ENCODE peak calls at places on chromosomes 13 and 19, in eight cellular contexts. One of them, this sample, is unnamed. For H3K9me3, the result is how much of the 10 kb centered on the place peaks cover.

GRCh38 chr13:51955281-51955771 is 55.9 kb downstream of the ATP7B start:
- DNase-seq in endothelial cell of umbilical vein: no peak
- DNase-seq in heart left ventricle: no peak
- DNase-seq in tibial artery: no peak
- DNase-seq in CD8-positive, alpha-beta T cell: no peak
- DNase-seq in fibroblast of lung: peak
- DNase-seq in CD4-positive, CD25-positive, alpha-beta regulatory T cell: no peak
- DNase-seq in A549: no peak
- DNase-seq in this sample: no peak

GRCh38 chr19:4575978-4576933 is 16.8 kb upstream of the SEMA6B start:
- DNase-seq in endothelial cell of umbilical vein: peak
- DNase-seq in heart left ventricle: peak
- DNase-seq in tibial artery: peak
- DNase-seq in CD8-positive, alpha-beta T cell: peak
- DNase-seq in fibroblast of lung: peak
- DNase-seq in CD4-positive, CD25-positive, alpha-beta regulatory T cell: peak
- DNase-seq in A549: peak
- DNase-seq in this sample: no peak

GRCh38 chr13:58025821-58026220 is 394.3 kb downstream of the PCDH17 start:
- DNase-seq in endothelial cell of umbilical vein: no peak
- DNase-seq in heart left ventricle: no peak
- DNase-seq in tibial artery: no peak
- DNase-seq in CD8-positive, alpha-beta T cell: no peak
- DNase-seq in fibroblast of lung: no peak
- DNase-seq in CD4-positive, CD25-positive, alpha-beta regulatory T cell: no peak
- DNase-seq in A549: no peak
- DNase-seq in this sample: no peak

GRCh38 chr13:113291997-113292862 is 4.8 kb upstream of the LAMP1 start:
- DNase-seq in endothelial cell of umbilical vein: peak
- DNase-seq in heart left ventricle: peak
- DNase-seq in tibial artery: no peak
- DNase-seq in CD8-positive, alpha-beta T cell: no peak
- DNase-seq in fibroblast of lung: peak
- DNase-seq in CD4-positive, CD25-positive, alpha-beta regulatory T cell: no peak
- DNase-seq in A549: no peak
- DNase-seq in this sample: peak

GRCh38 chr19:18756896-18757295 is 34.2 kb downstream of the COMP start:
- DNase-seq in endothelial cell of umbilical vein: no peak
- DNase-seq in heart left ventricle: no peak
- DNase-seq in tibial artery: no peak
- DNase-seq in CD8-positive, alpha-beta T cell: no peak
- DNase-seq in fibroblast of lung: no peak
- DNase-seq in CD4-positive, CD25-positive, alpha-beta regulatory T cell: no peak
- DNase-seq in A549: no peak
- DNase-seq in this sample: peak

GRCh38 chr13:26558912-26559485 is 1.5 kb downstream of the WASF3 start:
- DNase-seq in endothelial cell of umbilical vein: peak
- DNase-seq in heart left ventricle: no peak
- DNase-seq in tibial artery: no peak
- DNase-seq in CD8-positive, alpha-beta T cell: no peak
- DNase-seq in fibroblast of lung: no peak
- DNase-seq in CD4-positive, CD25-positive, alpha-beta regulatory T cell: no peak
- DNase-seq in A549: no peak
- DNase-seq in this sample: no peak

GRCh38 chr13:36310417-36311108 is 12.9 kb upstream of the CCDC169 start:
- DNase-seq in endothelial cell of umbilical vein: no peak
- DNase-seq in heart left ventricle: no peak
- DNase-seq in tibial artery: no peak
- DNase-seq in CD8-positive, alpha-beta T cell: no peak
- DNase-seq in fibroblast of lung: no peak
- DNase-seq in CD4-positive, CD25-positive, alpha-beta regulatory T cell: no peak
- DNase-seq in A549: no peak
- DNase-seq in this sample: no peak

GRCh38 chr13:108146642-108147041 is 68.7 kb downstream of the LIG4 start:
- DNase-seq in endothelial cell of umbilical vein: no peak
- DNase-seq in heart left ventricle: no peak
- DNase-seq in tibial artery: no peak
- DNase-seq in CD8-positive, alpha-beta T cell: no peak
- DNase-seq in fibroblast of lung: no peak
- DNase-seq in CD4-positive, CD25-positive, alpha-beta regulatory T cell: no peak
- DNase-seq in A549: no peak
- DNase-seq in this sample: no peak

GRCh38 chr19:31138077-31138476 is 211.2 kb downstream of the TSHZ3 start:
- DNase-seq in endothelial cell of umbilical vein: no peak
- DNase-seq in heart left ventricle: no peak
- DNase-seq in tibial artery: no peak
- DNase-seq in CD8-positive, alpha-beta T cell: no peak
- DNase-seq in fibroblast of lung: no peak
- DNase-seq in CD4-positive, CD25-positive, alpha-beta regulatory T cell: no peak
- DNase-seq in A549: no peak
- DNase-seq in this sample: no peak
- H3K9me3 ChIP-seq in endothelial cell of umbilical vein: under half
- H3K9me3 ChIP-seq in heart left ventricle: under half
- H3K9me3 ChIP-seq in tibial artery: under half
- H3K9me3 ChIP-seq in CD8-positive, alpha-beta T cell: under half
- H3K9me3 ChIP-seq in fibroblast of lung: under half
- H3K9me3 ChIP-seq in CD4-positive, CD25-positive, alpha-beta regulatory T cell: under half
- H3K9me3 ChIP-seq in A549: under half
- H3K9me3 ChIP-seq in this sample: under half

GRCh38 chr19:12365094-12365371 is 450 bp downstream of the ZNF442 start:
- DNase-seq in endothelial cell of umbilical vein: peak
- DNase-seq in heart left ventricle: peak
- DNase-seq in tibial artery: peak
- DNase-seq in CD8-positive, alpha-beta T cell: no peak
- DNase-seq in fibroblast of lung: peak
- DNase-seq in CD4-positive, CD25-positive, alpha-beta regulatory T cell: no peak
- DNase-seq in A549: no peak
- DNase-seq in this sample: no peak

GRCh38 chr19:12364391-12365093 is 941 bp downstream of the ZNF442 start:
- DNase-seq in endothelial cell of umbilical vein: peak
- DNase-seq in heart left ventricle: peak
- DNase-seq in tibial artery: peak
- DNase-seq in CD8-positive, alpha-beta T cell: peak
- DNase-seq in fibroblast of lung: peak
- DNase-seq in CD4-positive, CD25-positive, alpha-beta regulatory T cell: no peak
- DNase-seq in A549: no peak
- DNase-seq in this sample: peak

GRCh38 chr19:12365372-12366162 is at the start of gene ZNF442:
- DNase-seq in endothelial cell of umbilical vein: peak
- DNase-seq in heart left ventricle: peak
- DNase-seq in tibial artery: peak
- DNase-seq in CD8-positive, alpha-beta T cell: peak
- DNase-seq in fibroblast of lung: peak
- DNase-seq in CD4-positive, CD25-positive, alpha-beta regulatory T cell: peak
- DNase-seq in A549: no peak
- DNase-seq in this sample: peak
- H3K27ac ChIP-seq in endothelial cell of umbilical vein: peak
- H3K27ac ChIP-seq in heart left ventricle: peak
- H3K27ac ChIP-seq in tibial artery: peak
- H3K27ac ChIP-seq in CD8-positive, alpha-beta T cell: peak
- H3K27ac ChIP-seq in fibroblast of lung: peak
- H3K27ac ChIP-seq in CD4-positive, CD25-positive, alpha-beta regulatory T cell: no peak
- H3K27ac ChIP-seq in A549: no peak
- H3K27ac ChIP-seq in this sample: peak

DNA sequence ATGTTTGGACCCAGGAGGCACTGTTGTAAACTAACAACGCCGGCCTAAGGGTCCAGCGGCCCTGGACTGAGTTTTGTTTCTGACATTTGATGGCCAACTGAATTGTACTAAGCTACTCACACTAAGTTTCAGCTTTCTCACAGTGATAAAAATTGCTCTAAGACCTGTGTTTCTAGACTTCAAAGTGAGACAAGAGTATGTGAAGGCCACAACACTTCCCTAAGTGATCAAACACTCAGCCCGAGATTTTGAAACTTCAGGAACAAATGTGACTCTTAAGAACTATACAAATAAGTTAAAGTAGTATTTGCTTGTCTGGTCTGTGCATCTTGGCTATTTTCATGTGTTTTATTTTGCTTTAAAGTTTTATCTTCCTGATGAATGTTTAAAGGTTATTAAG is 30.2 kb downstream of the EFNB2 start:
- DNase-seq in endothelial cell of umbilical vein: no peak
- DNase-seq in heart left ventricle: no peak
- DNase-seq in tibial artery: no peak
- DNase-seq in CD8-positive, alpha-beta T cell: no peak
- DNase-seq in fibroblast of lung: no peak
- DNase-seq in CD4-positive, CD25-positive, alpha-beta regulatory T cell: no peak
- DNase-seq in A549: no peak
- DNase-seq in this sample: no peak
- H3K9me3 ChIP-seq in endothelial cell of umbilical vein: under half
- H3K9me3 ChIP-seq in heart left ventricle: under half
- H3K9me3 ChIP-seq in tibial artery: under half
- H3K9me3 ChIP-seq in CD8-positive, alpha-beta T cell: under half
- H3K9me3 ChIP-seq in fibroblast of lung: under half
- H3K9me3 ChIP-seq in CD4-positive, CD25-positive, alpha-beta regulatory T cell: under half
- H3K9me3 ChIP-seq in A549: under half
- H3K9me3 ChIP-seq in this sample: under half

GRCh38 chr13:64925284-64925683 is 2304.9 kb downstream of the PCDH9 start:
- DNase-seq in endothelial cell of umbilical vein: no peak
- DNase-seq in heart left ventricle: no peak
- DNase-seq in tibial artery: no peak
- DNase-seq in CD8-positive, alpha-beta T cell: no peak
- DNase-seq in fibroblast of lung: peak
- DNase-seq in CD4-positive, CD25-positive, alpha-beta regulatory T cell: no peak
- DNase-seq in A549: no peak
- DNase-seq in this sample: no peak
- H3K27ac ChIP-seq in endothelial cell of umbilical vein: no peak
- H3K27ac ChIP-seq in heart left ventricle: no peak
- H3K27ac ChIP-seq in tibial artery: no peak
- H3K27ac ChIP-seq in CD8-positive, alpha-beta T cell: no peak
- H3K27ac ChIP-seq in fibroblast of lung: no peak
- H3K27ac ChIP-seq in CD4-positive, CD25-positive, alpha-beta regulatory T cell: no peak
- H3K27ac ChIP-seq in A549: no peak
- H3K27ac ChIP-seq in this sample: no peak

GRCh38 chr13:19173752-19174151 is 7.9 kb downstream of the TUBA3C start:
- DNase-seq in endothelial cell of umbilical vein: no peak
- DNase-seq in heart left ventricle: no peak
- DNase-seq in tibial artery: no peak
- DNase-seq in CD8-positive, alpha-beta T cell: no peak
- DNase-seq in fibroblast of lung: no peak
- DNase-seq in CD4-positive, CD25-positive, alpha-beta regulatory T cell: no peak
- DNase-seq in A549: no peak
- DNase-seq in this sample: no peak
- H3K9me3 ChIP-seq in endothelial cell of umbilical vein: under half
- H3K9me3 ChIP-seq in heart left ventricle: under half
- H3K9me3 ChIP-seq in tibial artery: under half
- H3K9me3 ChIP-seq in CD8-positive, alpha-beta T cell: under half
- H3K9me3 ChIP-seq in fibroblast of lung: under half
- H3K9me3 ChIP-seq in CD4-positive, CD25-positive, alpha-beta regulatory T cell: under half
- H3K9me3 ChIP-seq in A549: under half
- H3K9me3 ChIP-seq in this sample: under half